ENCODE peak calls at places on chromosomes 3 and 15, in ten cellular contexts. One of them, this sample, is unnamed. For H3K4me1, the result is how much of the 10 kb centered on the place peaks cover.

GRCh38 chr3:172175254-172175599 is 135.8 kb downstream of the FNDC3B start:
- DNase-seq in right cardiac atrium: no peak
- DNase-seq in mucosa of descending colon: no peak
- DNase-seq in lower lobe of right lung: no peak
- DNase-seq in neuronal stem cell: no peak
- DNase-seq in fibroblast of lung: no peak
- DNase-seq in psoas muscle: no peak
- DNase-seq in Karpas-422: no peak
- DNase-seq in OCI-LY7: no peak
- DNase-seq in HCT116: no peak
- DNase-seq in this sample: no peak

GRCh38 chr3:152417181-152417580 is 148.5 kb downstream of the MBNL1 start:
- DNase-seq in right cardiac atrium: no peak
- DNase-seq in mucosa of descending colon: no peak
- DNase-seq in lower lobe of right lung: no peak
- DNase-seq in neuronal stem cell: no peak
- DNase-seq in fibroblast of lung: no peak
- DNase-seq in psoas muscle: no peak
- DNase-seq in Karpas-422: no peak
- DNase-seq in OCI-LY7: no peak
- DNase-seq in HCT116: no peak
- DNase-seq in this sample: no peak

GRCh38 chr3:24390169-24390821 is 104.4 kb downstream of the THRB start:
- DNase-seq in right cardiac atrium: no peak
- DNase-seq in mucosa of descending colon: no peak
- DNase-seq in lower lobe of right lung: no peak
- DNase-seq in neuronal stem cell: no peak
- DNase-seq in fibroblast of lung: no peak
- DNase-seq in psoas muscle: no peak
- DNase-seq in Karpas-422: no peak
- DNase-seq in OCI-LY7: no peak
- DNase-seq in HCT116: no peak
- DNase-seq in this sample: no peak

GRCh38 chr3:195178124-195178910 is 92.6 kb downstream of the XXYLT1 start:
- DNase-seq in right cardiac atrium: peak
- DNase-seq in mucosa of descending colon: no peak
- DNase-seq in lower lobe of right lung: no peak
- DNase-seq in neuronal stem cell: no peak
- DNase-seq in fibroblast of lung: no peak
- DNase-seq in psoas muscle: no peak
- DNase-seq in Karpas-422: no peak
- DNase-seq in OCI-LY7: no peak
- DNase-seq in HCT116: no peak
- DNase-seq in this sample: peak

GRCh38 chr3:150545419-150546225 is 674 bp downstream of the SERP1 start:
- DNase-seq in right cardiac atrium: no peak
- DNase-seq in mucosa of descending colon: no peak
- DNase-seq in lower lobe of right lung: no peak
- DNase-seq in neuronal stem cell: peak
- DNase-seq in fibroblast of lung: peak
- DNase-seq in psoas muscle: no peak
- DNase-seq in Karpas-422: peak
- DNase-seq in OCI-LY7: peak
- DNase-seq in HCT116: no peak
- DNase-seq in this sample: peak

GRCh38 chr3:46482632-46483311 is 15.0 kb upstream of the RTP3 start:
- DNase-seq in right cardiac atrium: no peak
- DNase-seq in mucosa of descending colon: no peak
- DNase-seq in lower lobe of right lung: no peak
- DNase-seq in neuronal stem cell: no peak
- DNase-seq in fibroblast of lung: peak
- DNase-seq in psoas muscle: no peak
- DNase-seq in Karpas-422: no peak
- DNase-seq in OCI-LY7: no peak
- DNase-seq in HCT116: no peak
- DNase-seq in this sample: no peak

GRCh38 chr3:4689021-4689420 is 195.9 kb downstream of the ITPR1 start:
- DNase-seq in right cardiac atrium: no peak
- DNase-seq in mucosa of descending colon: no peak
- DNase-seq in lower lobe of right lung: no peak
- DNase-seq in neuronal stem cell: no peak
- DNase-seq in fibroblast of lung: no peak
- DNase-seq in psoas muscle: no peak
- DNase-seq in Karpas-422: no peak
- DNase-seq in OCI-LY7: no peak
- DNase-seq in HCT116: no peak
- DNase-seq in this sample: no peak

GRCh38 chr3:72232777-72233176 is 447.8 kb upstream of the PROK2 start:
- DNase-seq in right cardiac atrium: no peak
- DNase-seq in mucosa of descending colon: no peak
- DNase-seq in lower lobe of right lung: no peak
- DNase-seq in neuronal stem cell: no peak
- DNase-seq in fibroblast of lung: no peak
- DNase-seq in psoas muscle: no peak
- DNase-seq in Karpas-422: peak
- DNase-seq in OCI-LY7: peak
- DNase-seq in HCT116: no peak
- DNase-seq in this sample: no peak

GRCh38 chr15:79896131-79896633 is 632 bp downstream of the MTHFS start:
- DNase-seq in right cardiac atrium: no peak
- DNase-seq in mucosa of descending colon: no peak
- DNase-seq in lower lobe of right lung: no peak
- DNase-seq in neuronal stem cell: no peak
- DNase-seq in fibroblast of lung: no peak
- DNase-seq in psoas muscle: no peak
- DNase-seq in Karpas-422: peak
- DNase-seq in OCI-LY7: no peak
- DNase-seq in HCT116: no peak
- DNase-seq in this sample: no peak

GRCh38 chr3:197010556-197011351 is 18.9 kb downstream of the MELTF start:
- DNase-seq in right cardiac atrium: no peak
- DNase-seq in mucosa of descending colon: peak
- DNase-seq in lower lobe of right lung: peak
- DNase-seq in neuronal stem cell: no peak
- DNase-seq in fibroblast of lung: no peak
- DNase-seq in psoas muscle: no peak
- DNase-seq in Karpas-422: no peak
- DNase-seq in OCI-LY7: no peak
- DNase-seq in HCT116: no peak
- DNase-seq in this sample: peak

GRCh38 chr3:197008436-197009209 is 21.0 kb downstream of the MELTF start:
- DNase-seq in right cardiac atrium: no peak
- DNase-seq in mucosa of descending colon: peak
- DNase-seq in lower lobe of right lung: no peak
- DNase-seq in neuronal stem cell: no peak
- DNase-seq in fibroblast of lung: no peak
- DNase-seq in psoas muscle: no peak
- DNase-seq in Karpas-422: no peak
- DNase-seq in OCI-LY7: no peak
- DNase-seq in HCT116: no peak
- DNase-seq in this sample: peak

GRCh38 chr3:197007953-197008352 is 21.7 kb downstream of the MELTF start:
- DNase-seq in right cardiac atrium: no peak
- DNase-seq in mucosa of descending colon: peak
- DNase-seq in lower lobe of right lung: no peak
- DNase-seq in neuronal stem cell: no peak
- DNase-seq in fibroblast of lung: no peak
- DNase-seq in psoas muscle: no peak
- DNase-seq in Karpas-422: no peak
- DNase-seq in OCI-LY7: no peak
- DNase-seq in HCT116: no peak
- DNase-seq in this sample: no peak

GRCh38 chr3:197007296-197007940 is 22.2 kb downstream of the MELTF start:
- DNase-seq in right cardiac atrium: no peak
- DNase-seq in mucosa of descending colon: peak
- DNase-seq in lower lobe of right lung: no peak
- DNase-seq in neuronal stem cell: no peak
- DNase-seq in fibroblast of lung: no peak
- DNase-seq in psoas muscle: no peak
- DNase-seq in Karpas-422: no peak
- DNase-seq in OCI-LY7: no peak
- DNase-seq in HCT116: no peak
- DNase-seq in this sample: no peak

DNA sequence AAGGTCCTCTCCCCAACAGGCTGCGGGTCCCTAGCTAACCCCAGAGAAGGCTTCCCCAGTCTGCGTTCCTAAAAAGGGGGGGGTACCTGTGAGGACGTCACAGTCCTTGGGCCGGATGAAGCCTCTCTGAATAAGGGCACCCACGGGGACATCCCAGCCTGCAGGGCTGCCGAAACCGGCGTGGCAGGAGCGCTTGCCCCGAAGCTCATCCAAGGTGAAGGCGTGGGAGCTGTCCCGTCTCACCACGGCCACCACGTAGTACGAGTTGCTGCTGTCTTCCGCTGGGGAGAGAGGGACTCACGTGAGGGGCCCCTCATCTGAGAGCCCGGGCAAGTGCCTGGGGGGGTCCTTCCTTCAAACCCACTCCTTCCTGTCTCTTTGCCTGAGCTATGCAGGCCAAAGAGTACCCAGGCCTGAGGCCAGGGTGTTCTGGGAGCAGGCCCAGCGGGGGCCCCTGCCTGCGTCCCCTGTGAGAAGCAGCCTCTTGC is 20.0 kb downstream of the MELTF start:
- DNase-seq in right cardiac atrium: no peak
- DNase-seq in mucosa of descending colon: peak
- DNase-seq in lower lobe of right lung: no peak
- DNase-seq in neuronal stem cell: no peak
- DNase-seq in fibroblast of lung: no peak
- DNase-seq in psoas muscle: no peak
- DNase-seq in Karpas-422: no peak
- DNase-seq in OCI-LY7: no peak
- DNase-seq in HCT116: no peak
- DNase-seq in this sample: peak
- H3K4me1 ChIP-seq in right cardiac atrium: under half
- H3K4me1 ChIP-seq in mucosa of descending colon: under half
- H3K4me1 ChIP-seq in lower lobe of right lung: under half
- H3K4me1 ChIP-seq in neuronal stem cell: under half
- H3K4me1 ChIP-seq in fibroblast of lung: under half
- H3K4me1 ChIP-seq in psoas muscle: under half
- H3K4me1 ChIP-seq in Karpas-422: under half
- H3K4me1 ChIP-seq in OCI-LY7: under half
- H3K4me1 ChIP-seq in HCT116: under half
- H3K4me1 ChIP-seq in this sample: under half

GRCh38 chr3:51935886-51936755 is 5.6 kb downstream of the RRP9 start:
- DNase-seq in right cardiac atrium: no peak
- DNase-seq in mucosa of descending colon: no peak
- DNase-seq in lower lobe of right lung: no peak
- DNase-seq in neuronal stem cell: no peak
- DNase-seq in fibroblast of lung: no peak
- DNase-seq in psoas muscle: no peak
- DNase-seq in Karpas-422: no peak
- DNase-seq in OCI-LY7: no peak
- DNase-seq in HCT116: no peak
- DNase-seq in this sample: no peak

GRCh38 chr3:51937014-51937413 is 4.7 kb downstream of the RRP9 start:
- DNase-seq in right cardiac atrium: no peak
- DNase-seq in mucosa of descending colon: no peak
- DNase-seq in lower lobe of right lung: no peak
- DNase-seq in neuronal stem cell: no peak
- DNase-seq in fibroblast of lung: peak
- DNase-seq in psoas muscle: no peak
- DNase-seq in Karpas-422: no peak
- DNase-seq in OCI-LY7: no peak
- DNase-seq in HCT116: no peak
- DNase-seq in this sample: no peak

GRCh38 chr3:51934991-51935885 is 6.5 kb downstream of the RRP9 start:
- DNase-seq in right cardiac atrium: no peak
- DNase-seq in mucosa of descending colon: no peak
- DNase-seq in lower lobe of right lung: no peak
- DNase-seq in neuronal stem cell: no peak
- DNase-seq in fibroblast of lung: no peak
- DNase-seq in psoas muscle: no peak
- DNase-seq in Karpas-422: no peak
- DNase-seq in OCI-LY7: no peak
- DNase-seq in HCT116: no peak
- DNase-seq in this sample: peak

GRCh38 chr3:51938780-51939425 is 2.8 kb downstream of the RRP9 start:
- DNase-seq in right cardiac atrium: no peak
- DNase-seq in mucosa of descending colon: no peak
- DNase-seq in lower lobe of right lung: no peak
- DNase-seq in neuronal stem cell: no peak
- DNase-seq in fibroblast of lung: no peak
- DNase-seq in psoas muscle: no peak
- DNase-seq in Karpas-422: no peak
- DNase-seq in OCI-LY7: no peak
- DNase-seq in HCT116: no peak
- DNase-seq in this sample: no peak

GRCh38 chr3:51937611-51938450 is 3.9 kb downstream of the RRP9 start:
- DNase-seq in right cardiac atrium: no peak
- DNase-seq in mucosa of descending colon: no peak
- DNase-seq in lower lobe of right lung: no peak
- DNase-seq in neuronal stem cell: no peak
- DNase-seq in fibroblast of lung: no peak
- DNase-seq in psoas muscle: no peak
- DNase-seq in Karpas-422: no peak
- DNase-seq in OCI-LY7: no peak
- DNase-seq in HCT116: no peak
- DNase-seq in this sample: no peak
- H3K4me3 ChIP-seq in right cardiac atrium: no peak
- H3K4me3 ChIP-seq in mucosa of descending colon: no peak
- H3K4me3 ChIP-seq in lower lobe of right lung: no peak
- H3K4me3 ChIP-seq in neuronal stem cell: no peak
- H3K4me3 ChIP-seq in fibroblast of lung: no peak
- H3K4me3 ChIP-seq in psoas muscle: no peak
- H3K4me3 ChIP-seq in Karpas-422: no peak
- H3K4me3 ChIP-seq in OCI-LY7: no peak
- H3K4me3 ChIP-seq in HCT116: no peak
- H3K4me3 ChIP-seq in this sample: no peak

DNA sequence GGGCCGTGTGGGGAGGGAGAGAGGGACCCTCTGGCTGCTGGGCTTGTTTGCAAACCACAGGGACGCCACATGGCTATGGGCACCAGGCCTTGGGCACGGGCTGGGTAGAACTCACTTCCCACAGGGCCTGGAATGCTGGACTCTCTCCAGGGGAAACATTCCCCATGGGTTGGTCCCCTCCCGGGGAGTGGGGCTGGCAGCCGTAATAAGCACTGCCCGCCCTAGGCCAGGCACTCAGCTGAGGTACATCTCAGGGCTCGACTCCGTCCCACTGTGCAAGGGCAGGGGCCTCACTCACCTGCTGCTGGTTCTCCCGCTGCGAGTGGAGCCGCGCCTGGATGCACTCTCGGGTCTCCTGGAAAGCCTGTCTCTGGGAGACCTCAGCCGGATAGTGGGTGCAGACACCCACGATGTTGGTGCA is 96.7 kb downstream of the ADCY5 start:
- DNase-seq in right cardiac atrium: no peak
- DNase-seq in mucosa of descending colon: no peak
- DNase-seq in lower lobe of right lung: no peak
- DNase-seq in neuronal stem cell: no peak
- DNase-seq in fibroblast of lung: no peak
- DNase-seq in psoas muscle: no peak
- DNase-seq in Karpas-422: no peak
- DNase-seq in OCI-LY7: no peak
- DNase-seq in HCT116: no peak
- DNase-seq in this sample: peak
- H3K4me1 ChIP-seq in right cardiac atrium: under half
- H3K4me1 ChIP-seq in mucosa of descending colon: under half
- H3K4me1 ChIP-seq in lower lobe of right lung: under half
- H3K4me1 ChIP-seq in neuronal stem cell: under half
- H3K4me1 ChIP-seq in fibroblast of lung: under half
- H3K4me1 ChIP-seq in psoas muscle: under half
- H3K4me1 ChIP-seq in Karpas-422: under half
- H3K4me1 ChIP-seq in OCI-LY7: under half
- H3K4me1 ChIP-seq in HCT116: under half
- H3K4me1 ChIP-seq in this sample: half or more

GRCh38 chr3:25471081-25471768 is 43.2 kb downstream of the RARB start:
- DNase-seq in right cardiac atrium: no peak
- DNase-seq in mucosa of descending colon: no peak
- DNase-seq in lower lobe of right lung: no peak
- DNase-seq in neuronal stem cell: no peak
- DNase-seq in fibroblast of lung: peak
- DNase-seq in psoas muscle: no peak
- DNase-seq in Karpas-422: no peak
- DNase-seq in OCI-LY7: no peak
- DNase-seq in HCT116: no peak
- DNase-seq in this sample: no peak
- H3K4me3 ChIP-seq in right cardiac atrium: peak
- H3K4me3 ChIP-seq in mucosa of descending colon: no peak
- H3K4me3 ChIP-seq in lower lobe of right lung: no peak
- H3K4me3 ChIP-seq in neuronal stem cell: no peak
- H3K4me3 ChIP-seq in fibroblast of lung: peak
- H3K4me3 ChIP-seq in psoas muscle: peak
- H3K4me3 ChIP-seq in Karpas-422: no peak
- H3K4me3 ChIP-seq in OCI-LY7: no peak
- H3K4me3 ChIP-seq in HCT116: no peak
- H3K4me3 ChIP-seq in this sample: peak